ENCODE peak calls at places on chromosome 22, in eight cellular contexts. W is ELF-1; V is stromal cell of bone marrow; S is NT2/D1; N is Caki2; T is T-cell; Q is stimulated activated naive CD8-positive, alpha-beta T cell treated with anti-CD3 and anti-CD28 coated beads, Interleukin-15, Interleukin-2, amounts not matched to agents 100 U/mL and 50 U/mL, for 24 hours; A is activated T-helper 1 cell treated with Interleukin-2 at 50 U/mL for 16 hours. U is an unnamed sample.

GRCh38 chr22:43100223-43100622 is 10.3 kb upstream of the BIK start:
- DNase-seq in W (no peak), V (no peak), S (no peak), N (peak; percentile 84), T (no peak), Q (no peak), A (no peak), U (no peak)

GRCh38 chr22:46524203-46524740 is 13.1 kb downstream of the CELSR1 start:
- DNase-seq in W (no peak), V (no peak), S (no peak), N (no peak), T (no peak), Q (no peak), A (no peak), U (no peak)

GRCh38 chr22:23376256-23376655 is 195.9 kb downstream of the BCR start:
- DNase-seq in W (peak; percentile 71), V (no peak), S (peak; percentile 30), N (no peak), T (no peak), Q (peak; percentile 50), A (no peak), U (no peak)

GRCh38 chr22:40401532-40401931 is 31.1 kb downstream of the SGSM3 start:
- DNase-seq in W (no peak), V (no peak), S (no peak), N (no peak), T (peak; percentile 49), Q (peak; percentile 64), A (peak; percentile 42), U (peak; percentile 22)

GRCh38 chr22:36352775-36353507 is 34.8 kb downstream of the MYH9 start:
- DNase-seq in W (no peak), V (peak; percentile 89), S (no peak), N (peak; percentile 68), T (peak; percentile 77), Q (peak; percentile 50), A (no peak), U (no peak)

GRCh38 chr22:49299821-49300231 is 527.8 kb downstream of the BRD1 start:
- DNase-seq in W (no peak), V (no peak), S (no peak), N (no peak), T (no peak), Q (no peak), A (no peak), U (no peak)

GRCh38 chr22:43007519-43008102 is 7.3 kb downstream of the PACSIN2 start:
- DNase-seq in W (peak; percentile 78), V (no peak), S (no peak), N (no peak), T (no peak), Q (no peak), A (no peak), U (no peak)

GRCh38 chr22:24697671-24698082 is 76.8 kb downstream of the PIWIL3 start:
- DNase-seq in W (no peak), V (no peak), S (no peak), N (no peak), T (no peak), Q (no peak), A (no peak), U (no peak)

GRCh38 chr22:31302021-31302420 is 9.7 kb upstream of the PIK3IP1 start:
- DNase-seq in W (no peak), V (no peak), S (no peak), N (no peak), T (no peak), Q (no peak), A (no peak), U (no peak)

GRCh38 chr22:29988719-29989118 is 91.5 kb upstream of the HORMAD2 start:
- DNase-seq in W (no peak), V (no peak), S (no peak), N (no peak), T (no peak), Q (no peak), A (no peak), U (no peak)